ENCODE peak calls at places on chromosomes 5 and 9, in eight cellular contexts. One of them, this sample, is unnamed. For H3K4me1, the result is how much of the 10 kb centered on the place peaks cover.

GRCh38 chr5:122202952-122203351 is 73.6 kb downstream of the ZNF474 start:
- DNase-seq in IMR-90: peak
- DNase-seq in testis: no peak
- DNase-seq in right lobe of liver: no peak
- DNase-seq in breast epithelium: no peak
- DNase-seq in A549: no peak
- DNase-seq in ovary: no peak
- DNase-seq in Peyer's patch: no peak
- DNase-seq in this sample: no peak

GRCh38 chr9:135369401-135369800 is 110.2 kb upstream of the PPP1R26 start:
- DNase-seq in ovary: no peak
- DNase-seq in Peyer's patch: no peak
- DNase-seq in IMR-90: no peak
- DNase-seq in testis: no peak
- DNase-seq in A549: no peak
- DNase-seq in right lobe of liver: no peak
- DNase-seq in breast epithelium: no peak
- DNase-seq in this sample: no peak

GRCh38 chr5:1827410-1828397 is 26.5 kb downstream of the NDUFS6 start:
- DNase-seq in A549: no peak
- DNase-seq in testis: no peak
- DNase-seq in Peyer's patch: peak
- DNase-seq in ovary: no peak
- DNase-seq in IMR-90: no peak
- DNase-seq in breast epithelium: no peak
- DNase-seq in right lobe of liver: no peak
- DNase-seq in this sample: no peak

GRCh38 chr5:16897284-16897704 is 38.8 kb downstream of the MYO10 start:
- DNase-seq in A549: peak
- DNase-seq in Peyer's patch: no peak
- DNase-seq in breast epithelium: no peak
- DNase-seq in ovary: no peak
- DNase-seq in IMR-90: peak
- DNase-seq in testis: no peak
- DNase-seq in right lobe of liver: no peak
- DNase-seq in this sample: no peak

GRCh38 chr5:167837127-167837526 is 454.3 kb upstream of the WWC1 start:
- DNase-seq in IMR-90: no peak
- DNase-seq in Peyer's patch: no peak
- DNase-seq in breast epithelium: no peak
- DNase-seq in A549: no peak
- DNase-seq in testis: no peak
- DNase-seq in right lobe of liver: no peak
- DNase-seq in ovary: no peak
- DNase-seq in this sample: no peak

GRCh38 chr5:172343741-172344140 is 60.2 kb upstream of the UBTD2 start:
- DNase-seq in testis: no peak
- DNase-seq in breast epithelium: no peak
- DNase-seq in right lobe of liver: no peak
- DNase-seq in A549: no peak
- DNase-seq in ovary: no peak
- DNase-seq in IMR-90: no peak
- DNase-seq in Peyer's patch: no peak
- DNase-seq in this sample: no peak

GRCh38 chr5:172819569-172819968 is 14.5 kb upstream of the ERGIC1 start:
- DNase-seq in testis: no peak
- DNase-seq in A549: no peak
- DNase-seq in ovary: no peak
- DNase-seq in right lobe of liver: no peak
- DNase-seq in Peyer's patch: no peak
- DNase-seq in breast epithelium: no peak
- DNase-seq in IMR-90: no peak
- DNase-seq in this sample: no peak

GRCh38 chr5:118551031-118551430 is 437.3 kb downstream of the DTWD2 start:
- DNase-seq in ovary: no peak
- DNase-seq in testis: no peak
- DNase-seq in A549: no peak
- DNase-seq in right lobe of liver: no peak
- DNase-seq in breast epithelium: no peak
- DNase-seq in IMR-90: no peak
- DNase-seq in Peyer's patch: no peak
- DNase-seq in this sample: no peak

GRCh38 chr5:14868771-14869170 is 2.8 kb downstream of the ANKH start:
- DNase-seq in breast epithelium: no peak
- DNase-seq in testis: no peak
- DNase-seq in A549: no peak
- DNase-seq in ovary: no peak
- DNase-seq in right lobe of liver: no peak
- DNase-seq in Peyer's patch: no peak
- DNase-seq in IMR-90: no peak
- DNase-seq in this sample: no peak

GRCh38 chr5:94480511-94480910 is 137.9 kb downstream of the KIAA0825 start:
- DNase-seq in right lobe of liver: no peak
- DNase-seq in Peyer's patch: no peak
- DNase-seq in A549: no peak
- DNase-seq in breast epithelium: no peak
- DNase-seq in IMR-90: peak
- DNase-seq in ovary: no peak
- DNase-seq in testis: no peak
- DNase-seq in this sample: no peak

GRCh38 chr9:37676411-37676830 is 25.7 kb downstream of the FRMPD1 start:
- DNase-seq in ovary: no peak
- DNase-seq in IMR-90: no peak
- DNase-seq in Peyer's patch: no peak
- DNase-seq in right lobe of liver: no peak
- DNase-seq in breast epithelium: no peak
- DNase-seq in A549: no peak
- DNase-seq in testis: peak
- DNase-seq in this sample: no peak

GRCh38 chr5:181211208-181211607 is 6.2 kb upstream of the TRIM7 start:
- DNase-seq in A549: no peak
- DNase-seq in IMR-90: no peak
- DNase-seq in breast epithelium: no peak
- DNase-seq in testis: no peak
- DNase-seq in ovary: no peak
- DNase-seq in right lobe of liver: no peak
- DNase-seq in Peyer's patch: no peak
- DNase-seq in this sample: no peak

GRCh38 chr5:174692982-174693422 is 31.4 kb upstream of the MSX2 start:
- DNase-seq in testis: peak
- DNase-seq in Peyer's patch: no peak
- DNase-seq in A549: no peak
- DNase-seq in breast epithelium: no peak
- DNase-seq in right lobe of liver: no peak
- DNase-seq in ovary: no peak
- DNase-seq in IMR-90: no peak
- DNase-seq in this sample: no peak

GRCh38 chr5:69512740-69513260 is 20.2 kb downstream of the OCLN start:
- DNase-seq in testis: no peak
- DNase-seq in ovary: no peak
- DNase-seq in Peyer's patch: no peak
- DNase-seq in breast epithelium: no peak
- DNase-seq in right lobe of liver: no peak
- DNase-seq in A549: no peak
- DNase-seq in IMR-90: peak
- DNase-seq in this sample: no peak

GRCh38 chr5:109743770-109744212 is 54.1 kb downstream of the MAN2A1 start:
- DNase-seq in right lobe of liver: no peak
- DNase-seq in A549: peak
- DNase-seq in Peyer's patch: no peak
- DNase-seq in testis: no peak
- DNase-seq in IMR-90: peak
- DNase-seq in breast epithelium: no peak
- DNase-seq in ovary: peak
- DNase-seq in this sample: no peak

GRCh38 chr9:16721972-16722371 is 148.5 kb downstream of the BNC2 start:
- DNase-seq in A549: no peak
- DNase-seq in IMR-90: peak
- DNase-seq in right lobe of liver: no peak
- DNase-seq in testis: peak
- DNase-seq in ovary: peak
- DNase-seq in breast epithelium: no peak
- DNase-seq in Peyer's patch: no peak
- DNase-seq in this sample: peak
- H3K4me1 ChIP-seq in A549: half or more
- H3K4me1 ChIP-seq in IMR-90: under half
- H3K4me1 ChIP-seq in right lobe of liver: under half
- H3K4me1 ChIP-seq in testis: under half
- H3K4me1 ChIP-seq in ovary: under half
- H3K4me1 ChIP-seq in breast epithelium: under half
- H3K4me1 ChIP-seq in Peyer's patch: under half
- H3K4me1 ChIP-seq in this sample: under half

GRCh38 chr5:144596517-144596916 is 425.8 kb downstream of the KCTD16 start:
- DNase-seq in ovary: no peak
- DNase-seq in Peyer's patch: no peak
- DNase-seq in right lobe of liver: no peak
- DNase-seq in testis: no peak
- DNase-seq in breast epithelium: no peak
- DNase-seq in A549: no peak
- DNase-seq in IMR-90: no peak
- DNase-seq in this sample: no peak

GRCh38 chr5:144594919-144595318 is 424.2 kb downstream of the KCTD16 start:
- DNase-seq in breast epithelium: no peak
- DNase-seq in ovary: no peak
- DNase-seq in testis: no peak
- DNase-seq in IMR-90: no peak
- DNase-seq in A549: no peak
- DNase-seq in right lobe of liver: no peak
- DNase-seq in Peyer's patch: no peak
- DNase-seq in this sample: no peak

DNA sequence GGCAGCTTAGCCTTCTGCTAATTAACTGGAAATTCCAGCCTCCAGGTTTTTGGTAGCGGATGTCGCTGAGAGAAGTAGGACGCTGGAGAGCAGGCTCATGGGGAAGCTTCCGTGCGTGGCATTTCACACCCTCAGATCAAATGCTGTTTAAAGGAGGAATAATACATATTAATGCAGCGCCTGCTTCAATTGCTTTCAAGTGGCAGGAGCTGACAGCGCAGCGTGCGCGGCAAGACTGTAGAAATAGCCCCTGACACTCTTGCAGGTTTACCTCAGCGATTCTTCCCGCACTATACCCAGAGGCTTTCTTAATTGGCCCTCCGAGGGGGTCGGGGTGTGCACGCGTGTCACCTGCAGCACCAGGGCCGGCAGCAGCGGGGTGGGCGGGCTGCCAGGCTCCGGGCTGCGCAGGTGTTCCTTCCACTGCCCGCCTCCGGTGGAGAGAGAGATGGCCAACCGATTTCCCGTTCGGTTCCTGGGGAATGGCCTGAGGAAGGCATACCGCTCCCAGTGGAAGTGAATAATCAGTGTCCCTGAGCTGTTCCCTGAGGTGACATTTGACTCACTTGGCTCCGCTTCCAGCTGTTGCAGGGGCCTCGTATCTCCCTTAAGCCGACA is 427.9 kb downstream of the KCTD16 start:
- DNase-seq in breast epithelium: no peak
- DNase-seq in testis: no peak
- DNase-seq in Peyer's patch: no peak
- DNase-seq in IMR-90: no peak
- DNase-seq in right lobe of liver: peak
- DNase-seq in ovary: no peak
- DNase-seq in A549: no peak
- DNase-seq in this sample: peak
- H3K4me3 ChIP-seq in breast epithelium: peak
- H3K4me3 ChIP-seq in testis: peak
- H3K4me3 ChIP-seq in Peyer's patch: no peak
- H3K4me3 ChIP-seq in IMR-90: no peak
- H3K4me3 ChIP-seq in right lobe of liver: no peak
- H3K4me3 ChIP-seq in ovary: no peak
- H3K4me3 ChIP-seq in A549: peak
- H3K4me3 ChIP-seq in this sample: no peak

DNA sequence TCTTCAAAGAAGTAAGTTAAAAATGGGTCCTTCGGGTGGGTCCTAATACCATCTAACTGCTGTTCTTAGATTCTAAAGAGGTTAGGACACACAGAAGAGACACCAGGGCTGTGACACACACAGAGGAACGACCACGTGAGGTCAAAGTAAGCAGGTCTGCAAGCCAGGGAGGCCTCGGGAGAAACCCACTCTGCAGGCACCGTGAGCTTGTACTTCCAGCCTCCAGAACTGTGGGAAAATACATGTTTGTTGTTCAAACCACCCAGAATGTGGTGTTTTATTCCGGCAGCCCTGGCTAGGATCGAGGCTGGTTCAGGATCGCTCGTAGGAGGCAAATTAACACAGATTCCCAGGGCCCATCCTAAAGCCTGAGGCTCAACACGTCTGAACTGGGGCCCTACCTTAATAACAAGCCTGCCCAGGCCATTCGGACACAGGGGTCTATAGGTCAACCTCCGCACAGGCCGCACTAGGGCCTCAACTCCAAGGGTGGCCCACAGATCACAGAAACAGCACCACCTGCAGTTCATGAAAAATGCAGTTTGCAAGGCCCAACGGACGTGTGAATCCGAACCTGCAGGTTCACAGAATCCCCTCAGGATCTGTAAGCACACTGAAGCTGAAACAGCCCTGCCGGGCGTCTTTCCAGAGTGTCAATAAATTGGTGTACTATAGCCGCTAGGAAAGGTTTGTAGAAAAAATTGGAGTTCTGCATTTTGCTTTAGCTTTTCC is 7.1 kb downstream of the MED10 start:
- DNase-seq in IMR-90: no peak
- DNase-seq in ovary: no peak
- DNase-seq in A549: no peak
- DNase-seq in testis: peak
- DNase-seq in breast epithelium: no peak
- DNase-seq in Peyer's patch: no peak
- DNase-seq in right lobe of liver: no peak
- DNase-seq in this sample: no peak
- TF ChIP-seq POLR2A in IMR-90: no peak
- TF ChIP-seq POLR2A in ovary: no peak
- TF ChIP-seq POLR2A in A549: no peak
- TF ChIP-seq POLR2A in testis: no peak
- TF ChIP-seq POLR2A in breast epithelium: no peak
- TF ChIP-seq POLR2A in Peyer's patch: no peak
- TF ChIP-seq POLR2A in right lobe of liver: no peak
- TF ChIP-seq POLR2A in this sample: no peak

GRCh38 chr9:130858734-130859705 is 24.0 kb downstream of the ABL1 start:
- DNase-seq in breast epithelium: no peak
- DNase-seq in testis: no peak
- DNase-seq in A549: no peak
- DNase-seq in ovary: no peak
- DNase-seq in IMR-90: no peak
- DNase-seq in right lobe of liver: no peak
- DNase-seq in Peyer's patch: no peak
- DNase-seq in this sample: no peak

GRCh38 chr9:130860458-130861316 is 25.6 kb downstream of the ABL1 start:
- DNase-seq in IMR-90: peak
- DNase-seq in ovary: peak
- DNase-seq in testis: peak
- DNase-seq in right lobe of liver: peak
- DNase-seq in breast epithelium: peak
- DNase-seq in A549: peak
- DNase-seq in Peyer's patch: peak
- DNase-seq in this sample: peak

GRCh38 chr9:130862217-130862616 is 27.2 kb downstream of the ABL1 start:
- DNase-seq in IMR-90: no peak
- DNase-seq in breast epithelium: no peak
- DNase-seq in right lobe of liver: no peak
- DNase-seq in ovary: no peak
- DNase-seq in testis: no peak
- DNase-seq in A549: no peak
- DNase-seq in Peyer's patch: no peak
- DNase-seq in this sample: no peak

GRCh38 chr9:130862747-130863146 is 27.7 kb downstream of the ABL1 start:
- DNase-seq in ovary: no peak
- DNase-seq in Peyer's patch: no peak
- DNase-seq in testis: no peak
- DNase-seq in A549: no peak
- DNase-seq in right lobe of liver: no peak
- DNase-seq in IMR-90: no peak
- DNase-seq in breast epithelium: no peak
- DNase-seq in this sample: no peak

GRCh38 chr9:130861372-130862180 is 26.5 kb downstream of the ABL1 start:
- DNase-seq in A549: no peak
- DNase-seq in Peyer's patch: no peak
- DNase-seq in right lobe of liver: no peak
- DNase-seq in ovary: no peak
- DNase-seq in IMR-90: no peak
- DNase-seq in testis: no peak
- DNase-seq in breast epithelium: no peak
- DNase-seq in this sample: no peak
- H3K4me1 ChIP-seq in A549: under half
- H3K4me1 ChIP-seq in Peyer's patch: under half
- H3K4me1 ChIP-seq in right lobe of liver: under half
- H3K4me1 ChIP-seq in ovary: under half
- H3K4me1 ChIP-seq in IMR-90: under half
- H3K4me1 ChIP-seq in testis: under half
- H3K4me1 ChIP-seq in breast epithelium: under half
- H3K4me1 ChIP-seq in this sample: under half